ENCODE peak calls at places on chromosomes 6 and 20, in six cellular contexts. B is spleen, I is GM12878, S is Panc1, G is K562, E is GM23338. L is an unnamed sample. For H3K4me1, the result is how much of the 10 kb centered on the place peaks cover.

GRCh38 chr6:170124836-170125235 is 166.0 kb downstream of the DLL1 start:
- DNase-seq in B (peak), I (no peak), S (no peak), G (no peak), E (no peak), L (peak)

GRCh38 chr6:101163611-101164010 is 229.9 kb upstream of the GRIK2 start:
- DNase-seq in B (no peak), I (no peak), S (no peak), G (no peak), E (peak), L (no peak)

GRCh38 chr6:11275598-11275997 is 43.1 kb upstream of the NEDD9 start:
- DNase-seq in B (no peak), I (peak), S (no peak), G (no peak), E (no peak), L (no peak)

GRCh38 chr6:121627761-121628160 is 192.3 kb downstream of the GJA1 start:
- DNase-seq in B (no peak), I (no peak), S (no peak), G (no peak), E (no peak), L (no peak)

GRCh38 chr6:121823437-121823851 is 388.0 kb downstream of the GJA1 start:
- DNase-seq in B (no peak), I (no peak), S (no peak), G (no peak), E (peak), L (no peak)

GRCh38 chr6:34359438-34360158 is 32.9 kb downstream of the NUDT3 start:
- DNase-seq in B (no peak), I (no peak), S (no peak), G (no peak), E (no peak), L (no peak)

GRCh38 chr6:139109558-139109957 is 25.3 kb upstream of the HECA start:
- DNase-seq in B (no peak), I (no peak), S (peak), G (no peak), E (peak), L (no peak)

GRCh38 chr6:48889429-48889828 is 573.6 kb downstream of the MMUT start:
- DNase-seq in B (no peak), I (no peak), S (no peak), G (no peak), E (no peak), L (no peak)

GRCh38 chr6:107690864-107691661 is 133.1 kb downstream of the SCML4 start:
- DNase-seq in B (no peak), I (no peak), S (no peak), G (no peak), E (peak), L (no peak)

GRCh38 chr6:7129784-7130569 is 22.2 kb downstream of the RREB1 start:
- DNase-seq in B (peak), I (no peak), S (no peak), G (no peak), E (no peak), L (peak)

GRCh38 chr20:41317536-41318270 is at the start of gene ZHX3:
- DNase-seq in B (peak), I (peak), S (no peak), G (peak), E (peak), L (peak)

GRCh38 chr6:7431594-7432390 is 42.2 kb downstream of the RIOK1 start:
- DNase-seq in B (no peak), I (no peak), S (no peak), G (no peak), E (peak), L (no peak)

GRCh38 chr6:95581073-95581472 is 3.7 kb downstream of the MANEA start:
- DNase-seq in B (no peak), I (no peak), S (no peak), G (no peak), E (no peak), L (no peak)

GRCh38 chr6:68226460-68226859 is 408.6 kb upstream of the ADGRB3 start:
- DNase-seq in B (no peak), I (no peak), S (no peak), G (peak), E (peak), L (no peak)

GRCh38 chr6:25193147-25193864 is 85.9 kb upstream of the CARMIL1 start:
- DNase-seq in B (no peak), I (no peak), S (peak), G (no peak), E (no peak), L (no peak)
- TF ChIP-seq POLR2AphosphoS5 in B (peak), I (no peak), S (no peak), G (no peak), E (no peak), L (peak)

DNA sequence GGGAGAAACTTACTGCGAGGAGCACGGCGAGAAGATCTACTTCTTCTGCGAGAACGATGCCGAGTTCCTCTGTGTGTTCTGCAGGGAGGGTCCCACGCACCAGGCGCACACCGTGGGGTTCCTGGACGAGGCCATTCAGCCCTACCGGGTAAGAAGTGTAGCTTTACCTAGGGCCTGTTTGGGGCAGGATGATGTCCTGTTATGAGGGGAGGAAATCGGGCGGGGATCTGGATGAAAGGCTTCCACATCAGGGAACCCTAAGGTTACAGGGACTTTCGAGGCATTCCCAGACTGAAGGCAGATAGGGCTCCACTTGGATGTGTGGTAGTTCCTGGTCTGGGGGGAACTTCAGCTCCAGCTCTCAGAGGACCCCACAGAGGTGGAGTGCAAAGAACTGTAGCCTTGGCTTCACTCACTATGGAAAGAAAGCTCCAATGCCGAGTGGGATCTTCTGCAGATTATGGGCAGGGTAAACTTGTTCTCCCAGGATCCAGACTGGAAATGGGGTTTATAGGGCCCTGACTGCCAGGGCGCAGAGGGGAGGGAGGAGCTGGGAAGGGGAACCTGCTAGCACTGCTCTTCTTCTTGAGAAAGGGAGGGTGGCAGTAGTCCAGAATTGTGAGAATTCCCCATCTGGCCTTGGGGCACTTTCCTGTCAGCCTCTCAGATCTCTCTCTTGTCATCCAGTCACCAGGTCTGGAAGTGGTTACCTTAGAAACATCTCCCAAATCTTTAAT is 740 bp downstream of the TRIM15 start:
- DNase-seq in B (no peak), I (no peak), S (no peak), G (no peak), E (no peak), L (no peak)
- TF ChIP-seq CTCF in B (no peak), I (no peak), S (no peak), G (no peak), E (no peak), L (no peak)

GRCh38 chr20:53871541-53871940 is 198.9 kb downstream of the BCAS1 start:
- DNase-seq in B (no peak), I (no peak), S (no peak), G (no peak), E (no peak), L (no peak)
- H3K4me1 ChIP-seq in B (under half), I (under half), S (half or more), G (under half), E (half or more), L (under half)

GRCh38 chr20:44967207-44967807 is 995 bp downstream of the STK4 start:
- DNase-seq in B (no peak), I (no peak), S (no peak), G (no peak), E (no peak), L (no peak)
- TF ChIP-seq POLR2AphosphoS5 in B (peak), I (no peak), S (no peak), G (no peak), E (no peak), L (no peak)

GRCh38 chr6:94323853-94324252 is 904.5 kb upstream of the EPHA7 start:
- DNase-seq in B (no peak), I (no peak), S (no peak), G (no peak), E (peak), L (no peak)
- TF ChIP-seq CTCF in B (no peak), I (no peak), S (peak), G (no peak), E (peak), L (no peak)

L was measured in suprapubic skin.